ENCODE peak calls at places on chromosomes 7 and 10, in seven cellular contexts. V, L, C, E, G, Y and X are unnamed samples.

GRCh38 chr10:110833941-110834621 is 37.6 kb upstream of the PDCD4 start:
- DNase-seq in G (no peak), C (no peak), V (no peak), Y (no peak), E (no peak), L (no peak), X (no peak)

GRCh38 chr10:127619550-127619949 is 70.4 kb downstream of the NPS start:
- DNase-seq in V (no peak), Y (no peak), E (no peak), C (no peak), L (no peak), G (peak), X (no peak)

GRCh38 chr10:44071479-44071878 is 313.4 kb downstream of the CXCL12 start:
- DNase-seq in E (no peak), L (no peak), Y (peak), G (no peak), C (no peak), V (no peak), X (no peak)

GRCh38 chr7:108839091-108839490 is 269.4 kb downstream of the DNAJB9 start:
- DNase-seq in V (no peak), C (no peak), G (no peak), Y (no peak), L (no peak), E (no peak), X (no peak)

GRCh38 chr7:28160551-28160991 is 20.0 kb downstream of the JAZF1 start:
- DNase-seq in G (no peak), Y (no peak), V (no peak), C (no peak), E (no peak), L (no peak), X (no peak)

GRCh38 chr10:103451871-103452713 is at the start of gene CALHM2:
- DNase-seq in G (no peak), Y (peak), L (peak), V (peak), C (peak), E (peak), X (no peak)

GRCh38 chr10:102455893-102456471 is 4.6 kb upstream of the C10orf95 start:
- DNase-seq in V (no peak), G (no peak), C (no peak), E (no peak), L (no peak), Y (peak), X (no peak)

GRCh38 chr10:123165445-123166072 is 11.4 kb downstream of the BUB3 start:
- DNase-seq in C (no peak), V (no peak), Y (no peak), L (no peak), G (no peak), E (no peak), X (no peak)

GRCh38 chr7:129257168-129257567 is 32.3 kb downstream of the AHCYL2 start:
- DNase-seq in E (no peak), G (no peak), C (no peak), Y (no peak), L (no peak), V (no peak), X (no peak)

GRCh38 chr10:44382131-44382858 is 2.6 kb downstream of the CXCL12 start:
- DNase-seq in C (no peak), L (no peak), E (no peak), V (peak), G (no peak), Y (no peak), X (no peak)

GRCh38 chr10:77482072-77482471 is 155.5 kb downstream of the KCNMA1 start:
- DNase-seq in V (no peak), E (no peak), C (no peak), L (no peak), Y (no peak), G (no peak), X (no peak)

GRCh38 chr10:1133495-1134045 is 77.4 kb downstream of the WDR37 start:
- DNase-seq in C (no peak), L (no peak), E (no peak), V (no peak), Y (no peak), G (no peak), X (no peak)

GRCh38 chr7:72243329-72243728 is 168.8 kb downstream of the CALN1 start:
- DNase-seq in Y (no peak), E (no peak), V (no peak), L (no peak), G (no peak), C (no peak), X (no peak)

GRCh38 chr7:44884553-44885393 is 557 bp downstream of the PURB start:
- DNase-seq in L (peak), Y (peak), E (peak), G (no peak), C (peak), V (peak), X (no peak)

GRCh38 chr7:48390381-48391327 is 219.4 kb downstream of the ABCA13 start:
- DNase-seq in L (no peak), V (no peak), E (no peak), Y (no peak), G (no peak), C (no peak), X (no peak)

GRCh38 chr10:35795131-35795819 is 153.2 kb upstream of the FZD8 start:
- DNase-seq in G (no peak), L (peak), V (no peak), C (no peak), E (no peak), Y (peak), X (no peak)

GRCh38 chr10:5560844-5561703 is 36.3 kb downstream of the CALML3 start:
- DNase-seq in Y (no peak), V (no peak), C (peak), G (peak), E (peak), L (no peak), X (no peak)

DNA sequence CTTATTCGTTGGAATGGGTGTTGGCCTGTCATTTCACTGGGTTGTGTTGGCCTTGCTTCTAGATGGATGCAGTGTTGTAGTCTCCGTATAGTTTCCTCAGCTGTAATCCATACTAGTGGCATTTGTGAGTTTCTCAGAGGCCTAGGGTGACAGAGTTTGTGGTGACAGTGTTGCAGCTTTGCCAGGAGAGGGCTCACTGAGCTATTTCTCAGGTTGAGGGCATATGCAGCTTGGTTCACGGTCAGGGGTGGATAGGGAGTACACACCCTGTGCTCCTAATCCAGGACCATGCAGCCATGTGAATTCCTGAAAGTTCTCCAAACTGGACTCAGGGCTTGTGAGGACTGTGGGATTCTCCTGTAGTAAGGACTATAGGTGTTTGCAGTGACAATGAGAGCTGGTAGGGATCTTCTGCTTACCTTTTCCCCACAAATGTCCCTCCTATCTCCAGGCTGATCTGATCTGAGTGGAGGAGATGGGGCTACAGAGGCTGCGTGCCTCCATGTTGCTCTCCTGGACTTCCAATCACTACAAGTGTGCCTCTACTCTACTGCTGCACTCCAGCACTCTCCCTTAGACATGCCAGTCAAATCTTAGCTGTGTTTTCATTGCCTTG is 229.0 kb downstream of the STK31 start:
- DNase-seq in Y (peak), C (no peak), L (no peak), V (peak), E (no peak), G (no peak), X (no peak)
- TF ChIP-seq CTCF in Y (peak), C (no peak), L (peak), V (peak), E (no peak), G (no peak), X (no peak)

DNA sequence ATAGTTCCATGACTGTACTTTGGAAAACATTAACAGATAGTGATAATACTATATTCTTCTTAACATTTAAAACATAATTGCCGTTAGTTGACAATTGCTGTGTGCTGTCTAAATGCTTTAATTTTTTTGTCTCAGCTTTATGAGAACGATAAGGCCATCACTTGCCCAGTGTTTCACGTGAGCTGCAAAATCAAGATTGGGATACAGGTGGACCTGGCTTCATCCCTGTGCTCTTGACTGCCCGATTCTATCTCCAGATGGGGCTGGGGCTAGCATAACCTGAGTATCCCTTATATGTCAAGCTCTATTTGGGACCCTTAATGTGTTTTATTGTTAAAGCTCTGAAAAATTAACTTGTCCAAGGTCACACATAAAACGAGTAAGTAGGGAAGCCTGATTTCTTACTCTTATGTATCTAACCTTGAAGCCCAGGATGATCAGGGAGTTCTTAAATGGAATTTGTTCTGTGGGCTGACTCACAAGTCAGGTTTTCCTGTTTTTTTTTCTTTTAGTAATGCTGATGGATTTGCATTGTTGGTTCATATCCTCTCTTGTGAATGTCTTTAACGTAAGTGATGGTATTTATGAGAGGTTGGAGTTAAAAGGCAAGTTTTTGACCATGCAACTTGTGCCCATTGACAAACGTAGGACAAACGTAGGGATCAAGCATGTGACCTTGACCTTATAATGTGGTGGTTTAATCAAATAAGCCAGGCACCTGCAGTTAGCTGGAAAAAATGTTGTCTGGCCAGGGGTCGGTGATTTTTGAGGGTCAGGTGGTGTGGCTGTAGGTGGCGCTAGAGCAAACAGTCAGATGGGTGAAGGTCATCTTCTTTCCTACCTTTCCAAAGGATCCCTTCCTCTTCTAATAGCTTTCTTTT is 3.6 kb downstream of the PRKAR2B start:
- DNase-seq in G (no peak), C (no peak), V (no peak), Y (peak), L (no peak), E (no peak), X (no peak)
- TF ChIP-seq CTCF in G (no peak), C (no peak), V (peak), Y (no peak), L (no peak), E (no peak), X (no peak)

GRCh38 chr7:50400114-50400513 is 50.0 kb downstream of the FIGNL1 start:
- DNase-seq in V (no peak), L (no peak), Y (no peak), E (no peak), C (no peak), G (no peak), X (no peak)

GRCh38 chr7:50399635-50400034 is 50.5 kb downstream of the FIGNL1 start:
- DNase-seq in C (no peak), Y (no peak), L (no peak), V (no peak), E (no peak), G (no peak), X (no peak)

GRCh38 chr7:50405246-50405645 is 44.9 kb downstream of the FIGNL1 start:
- DNase-seq in G (no peak), C (no peak), L (no peak), Y (no peak), E (no peak), V (no peak), X (no peak)

GRCh38 chr7:50406935-50407334 is 43.2 kb downstream of the FIGNL1 start:
- DNase-seq in G (no peak), Y (no peak), V (no peak), E (no peak), C (no peak), L (no peak), X (no peak)

DNA sequence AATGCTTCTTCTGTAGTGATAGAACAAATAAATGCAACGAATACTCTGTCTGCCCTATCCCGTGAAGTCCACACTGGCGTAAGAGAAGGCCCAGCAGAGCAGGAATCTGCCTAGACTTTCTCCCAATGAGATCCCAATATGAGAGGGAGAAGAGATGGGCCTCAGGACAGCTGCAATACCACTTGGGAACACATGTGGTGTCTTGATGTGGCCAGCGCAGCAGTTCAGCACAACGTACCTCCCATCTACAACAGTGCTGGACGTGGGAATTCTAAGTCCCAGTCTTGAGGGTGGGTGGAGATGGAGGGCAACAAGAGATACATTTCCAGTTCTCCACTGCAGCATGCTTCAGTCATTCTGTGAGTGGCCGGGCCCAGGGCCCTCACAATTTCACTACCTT is 45.8 kb downstream of the FIGNL1 start:
- DNase-seq in G (no peak), C (no peak), E (no peak), Y (no peak), V (no peak), L (no peak), X (no peak)
- TF ChIP-seq CTCF in G (no peak), C (no peak), E (no peak), Y (no peak), V (peak), L (no peak), X (no peak)

DNA sequence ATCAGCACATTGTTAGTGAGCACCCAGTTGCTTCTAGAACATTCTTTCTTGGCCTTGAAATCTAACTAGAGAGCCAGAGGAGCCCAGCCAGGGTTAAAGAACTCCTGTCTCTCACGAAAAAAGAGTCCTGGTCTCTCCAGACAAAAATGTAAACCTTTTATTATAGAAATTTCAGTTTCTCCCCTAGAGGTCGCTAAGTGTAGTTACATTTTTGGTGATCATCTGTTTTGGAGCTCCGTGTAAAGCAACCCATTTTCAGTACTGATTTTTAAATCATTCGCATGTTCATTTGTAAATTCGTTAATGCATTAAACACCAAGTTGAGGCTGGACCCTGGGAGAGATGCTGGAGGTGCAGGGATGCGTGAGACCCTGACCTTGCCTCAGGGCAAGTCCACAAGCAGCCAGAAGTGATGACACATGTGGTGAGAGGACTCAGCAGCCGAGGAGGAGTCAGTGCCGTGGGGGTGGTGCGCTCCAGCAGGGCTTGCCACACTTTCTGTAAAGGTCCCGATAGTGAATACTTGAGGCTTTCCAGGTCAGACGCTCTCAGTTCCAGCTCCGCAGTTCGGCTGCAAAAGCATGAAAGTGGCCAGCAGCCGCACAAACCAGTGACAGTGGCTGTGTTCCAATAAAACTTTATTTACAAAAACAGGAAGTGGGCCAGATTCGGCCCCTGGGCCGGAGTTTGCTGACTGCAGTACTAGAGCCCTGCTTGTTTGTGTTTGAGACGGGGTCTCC is 578.6 kb upstream of the FOXK1 start:
- DNase-seq in Y (peak), L (no peak), C (no peak), E (no peak), G (no peak), V (no peak), X (no peak)
- TF ChIP-seq CTCF in Y (no peak), L (no peak), C (no peak), E (no peak), G (no peak), V (peak), X (no peak)

GRCh38 chr10:24727811-24728210 is 4.1 kb upstream of the ARHGAP21 start:
- DNase-seq in G (no peak), C (no peak), E (no peak), Y (peak), V (peak), L (no peak), X (no peak)
- TF ChIP-seq CTCF in G (no peak), C (no peak), E (no peak), Y (no peak), V (peak), L (peak), X (no peak)

GRCh38 chr7:33048704-33049103 is 13.9 kb downstream of the NT5C3A start:
- DNase-seq in C (no peak), L (no peak), G (no peak), V (no peak), Y (no peak), E (no peak), X (no peak)

GRCh38 chr7:33053716-33054115 is 8.9 kb downstream of the NT5C3A start:
- DNase-seq in G (no peak), C (no peak), E (no peak), L (no peak), V (no peak), Y (no peak), X (no peak)

GRCh38 chr7:33048257-33048656 is 14.3 kb downstream of the NT5C3A start:
- DNase-seq in G (no peak), C (no peak), L (no peak), Y (no peak), E (no peak), V (no peak), X (no peak)

GRCh38 chr7:33054261-33054964 is 8.2 kb downstream of the NT5C3A start:
- DNase-seq in Y (peak), G (no peak), C (no peak), E (no peak), V (no peak), L (no peak), X (no peak)

GRCh38 chr7:33050425-33051318 is 11.9 kb downstream of the NT5C3A start:
- DNase-seq in E (no peak), L (no peak), V (peak), Y (peak), C (no peak), G (no peak), X (no peak)
- TF ChIP-seq CTCF in E (peak), L (peak), V (peak), Y (peak), C (no peak), G (peak), X (no peak)